ENCODE peak calls at places on chromosomes 4 and X, in eight cellular contexts. O is suprapubic skin, C is sigmoid colon, I is transverse colon, N is stomach, E is prostate gland, P is breast epithelium, J is K562. A is an unnamed sample.

GRCh38 chrX:153863251-153863991 is 22.6 kb downstream of the L1CAM start:
- DNase-seq in O (no peak), C (peak; percentile 59), I (no peak), N (no peak), E (no peak), P (no peak), J (no peak), A (peak; percentile 54)

GRCh38 chr4:3045500-3045850 is 28.9 kb downstream of the HTT-AS start:
- DNase-seq in O (no peak), C (peak; percentile 87), I (peak; percentile 63), N (peak; percentile 56), E (no peak), P (no peak), J (no peak), A (peak; percentile 94)

GRCh38 chr4:27350161-27350560 is 489.5 kb downstream of the STIM2 start:
- DNase-seq in O (no peak), C (no peak), I (no peak), N (no peak), E (no peak), P (no peak), J (no peak), A (no peak)

GRCh38 chr4:6688879-6689505 is 4.7 kb upstream of the S100P start:
- DNase-seq in O (no peak), C (no peak), I (peak; percentile 55), N (peak; percentile 76), E (peak; percentile 34), P (peak; percentile 82), J (peak; percentile 73), A (peak; percentile 82)

GRCh38 chr4:19455850-19456602 is 795.7 kb upstream of the SLIT2 start:
- DNase-seq in O (no peak), C (no peak), I (no peak), N (no peak), E (no peak), P (no peak), J (no peak), A (no peak)

GRCh38 chr4:128386761-128387599 is 99.4 kb upstream of the PGRMC2 start:
- DNase-seq in O (peak; percentile 94), C (peak; percentile 98), I (peak; percentile 79), N (peak; percentile 90), E (peak; percentile 93), P (peak; percentile 92), J (peak; percentile 23), A (no peak)

GRCh38 chr4:175309041-175309440 is 390.9 kb downstream of the ADAM29 start:
- DNase-seq in O (no peak), C (no peak), I (no peak), N (no peak), E (no peak), P (no peak), J (no peak), A (no peak)

GRCh38 chr4:4859799-4860380 is 425 bp downstream of the MSX1 start:
- DNase-seq in O (no peak), C (no peak), I (no peak), N (no peak), E (no peak), P (no peak), J (no peak), A (no peak)

DNA sequence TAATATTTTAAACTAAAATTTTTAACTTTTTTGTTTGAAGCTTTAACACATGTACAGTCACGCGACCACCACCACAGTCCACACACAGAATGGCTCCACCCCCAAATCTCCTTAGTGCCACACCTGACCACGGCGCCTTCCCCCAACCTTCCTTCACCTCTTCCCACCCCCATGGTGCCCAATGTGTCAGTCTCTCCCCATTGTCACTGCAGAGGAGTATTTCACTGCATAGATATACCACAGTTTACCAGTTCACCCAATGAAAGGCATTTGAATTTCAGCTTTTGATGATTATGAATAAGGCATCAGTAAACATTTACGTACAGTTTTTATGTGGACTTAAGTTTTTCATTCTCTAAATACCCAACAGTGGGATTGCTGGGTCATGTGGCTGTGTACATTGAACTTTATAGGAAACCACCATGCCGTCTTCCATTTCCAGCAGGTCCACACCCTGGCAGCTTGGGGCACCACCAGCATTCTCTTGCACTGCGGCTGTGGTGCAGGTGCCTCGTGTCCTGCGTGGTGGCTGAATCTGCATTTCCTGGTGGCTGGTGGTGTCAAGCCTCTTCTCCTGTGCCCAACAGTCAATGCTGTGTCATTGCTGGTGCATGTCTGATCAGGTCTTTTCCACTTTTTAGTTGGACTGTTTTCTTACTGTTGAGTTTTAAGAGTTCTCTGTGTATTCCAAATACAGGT is 49.0 kb downstream of the CPLX1 start:
- DNase-seq in O (no peak), C (no peak), I (no peak), N (no peak), E (no peak), P (no peak), J (no peak), A (no peak)
- TF ChIP-seq POLR2AphosphoS5 in O (no peak), C (no peak), I (no peak), N (no peak), E (no peak), P (no peak), J (no peak), A (no peak)

DNA sequence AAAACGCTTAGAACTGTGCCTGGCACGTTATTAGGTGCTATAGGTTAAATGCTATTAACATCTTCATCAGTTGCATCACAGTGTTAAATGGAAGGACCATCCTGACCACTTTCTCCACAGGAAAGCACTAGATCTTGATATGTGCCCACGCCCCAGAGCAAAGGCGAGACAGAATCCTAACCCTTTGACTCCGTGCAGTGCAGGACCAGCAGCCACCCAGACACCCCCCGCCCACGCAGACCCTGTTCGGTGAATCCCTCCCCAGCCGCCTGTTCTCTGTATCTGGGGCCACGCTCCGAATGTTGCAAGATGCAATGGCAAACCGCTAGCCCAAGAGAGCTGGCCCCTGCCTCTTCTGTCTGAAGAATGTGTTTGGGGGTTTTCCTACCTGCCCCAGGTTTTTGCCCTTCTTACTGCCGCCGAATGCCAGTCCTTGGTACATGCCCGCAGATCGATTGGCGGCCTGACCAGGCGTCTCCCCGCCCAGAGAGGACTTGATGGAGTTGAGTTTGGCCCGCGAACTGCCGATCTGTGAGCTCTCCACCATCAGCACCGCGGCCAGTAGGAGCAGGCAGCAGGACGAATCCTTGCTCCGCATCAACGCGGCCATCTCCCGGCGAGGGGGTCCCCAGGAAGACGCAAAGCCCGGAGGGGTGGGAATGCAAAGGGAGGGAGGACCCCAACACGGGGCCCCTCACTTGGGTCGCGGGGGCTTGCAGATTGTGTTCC is 967 bp downstream of the DKK2 start:
- DNase-seq in O (peak; percentile 74), C (peak; percentile 63), I (peak; percentile 6), N (no peak), E (no peak), P (no peak), J (no peak), A (peak; percentile 72)
- H3K4me3 ChIP-seq in O (peak overlapping the region; percentile 44), C (peak overlapping the region; percentile 49), I (peak overlapping the region; percentile 19), N (peak overlapping the region; percentile 41), E (peak overlapping the region; percentile 26), P (peak overlapping the region; percentile 49), J (no peak overlapping the region), A (peak overlapping the region; percentile 32)

GRCh38 chr4:112231779-112232713 is at the start of gene AP1AR:
- DNase-seq in O (peak; percentile 93), C (peak; percentile 92), I (peak; percentile 89), N (peak; percentile 78), E (peak; percentile 70), P (peak; percentile 80), J (peak; percentile 88), A (peak; percentile 98)
- TF ChIP-seq POLR2A in O (peak; percentile 77), C (peak; percentile 51), I (peak; percentile 97), N (peak; percentile 47), E (peak; percentile 88), P (peak; percentile 10), J (peak; percentile 90), A (peak; percentile 89)

GRCh38 chr4:139207873-139208403 is 30.9 kb upstream of the ELF2 start:
- DNase-seq in O (no peak), C (no peak), I (no peak), N (no peak), E (no peak), P (no peak), J (no peak), A (no peak)

GRCh38 chr4:139207247-139207646 is 30.2 kb upstream of the ELF2 start:
- DNase-seq in O (no peak), C (no peak), I (no peak), N (no peak), E (no peak), P (no peak), J (no peak), A (no peak)

GRCh38 chr4:139210486-139210885 is 33.5 kb upstream of the ELF2 start:
- DNase-seq in O (no peak), C (no peak), I (no peak), N (no peak), E (no peak), P (no peak), J (no peak), A (no peak)

GRCh38 chr4:139209470-139210063 is 32.5 kb upstream of the ELF2 start:
- DNase-seq in O (no peak), C (no peak), I (no peak), N (no peak), E (no peak), P (no peak), J (no peak), A (no peak)

GRCh38 chr4:139208404-139208945 is 31.5 kb upstream of the ELF2 start:
- DNase-seq in O (no peak), C (peak; percentile 71), I (no peak), N (no peak), E (no peak), P (no peak), J (no peak), A (no peak)
- TF ChIP-seq POLR2AphosphoS5 in O (peak; percentile 30), C (peak; percentile 11), I (peak; percentile 45), N (no peak), E (peak; percentile 12), P (peak; percentile 75), J (no peak), A (no peak)

DNA sequence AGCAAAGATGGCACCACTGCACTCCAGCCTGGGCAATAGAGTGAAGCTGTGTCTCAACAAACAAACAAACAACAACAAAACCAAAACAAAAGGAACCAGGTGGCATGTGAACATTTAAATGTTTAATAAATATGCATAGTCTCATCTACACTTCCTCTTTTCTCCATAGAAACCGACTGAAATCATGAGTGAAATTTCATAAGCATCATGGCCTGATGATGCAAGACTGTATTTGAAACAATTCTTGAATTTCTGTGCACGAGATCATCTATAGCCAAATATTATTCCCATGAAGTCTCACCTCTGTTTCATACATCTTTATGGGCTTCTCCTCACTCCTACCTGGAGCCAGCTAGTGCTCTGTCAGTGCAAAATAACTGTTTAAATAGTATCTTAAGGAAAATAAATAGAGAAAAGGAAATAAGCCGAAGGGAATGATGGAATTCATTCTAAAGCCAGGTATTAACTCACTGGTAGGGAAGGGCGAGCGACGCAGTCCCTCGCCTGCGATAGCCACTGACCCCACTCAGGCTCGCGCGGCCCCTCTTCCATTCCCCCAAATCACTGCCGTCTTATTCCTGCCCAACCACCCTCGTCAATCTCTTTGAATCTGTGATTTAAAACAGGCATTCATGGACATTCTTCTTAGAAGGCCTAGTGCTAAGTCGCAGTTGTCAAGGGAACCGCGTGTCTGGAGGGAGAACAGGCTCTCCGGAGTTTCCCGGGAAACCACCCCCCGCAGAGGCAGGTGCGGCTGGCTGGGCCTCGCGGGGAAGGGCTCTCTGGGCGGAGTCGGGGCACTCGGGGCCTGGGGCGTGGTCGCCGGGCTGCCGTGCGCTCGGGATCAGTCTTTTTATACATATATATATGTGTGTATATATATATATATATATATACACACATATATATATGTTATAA is 52.4 kb upstream of the TRIM2 start:
- DNase-seq in O (no peak), C (peak; percentile 67), I (peak; percentile 90), N (peak; percentile 79), E (peak; percentile 42), P (no peak), J (peak; percentile 36), A (no peak)
- H3K4me3 ChIP-seq in O (peak overlapping the region; percentile 50), C (peak overlapping the region; percentile 61), I (peak overlapping the region; percentile 55), N (peak overlapping the region; percentile 73), E (peak overlapping the region; percentile 43), P (peak overlapping the region; percentile 63), J (no peak overlapping the region), A (no peak overlapping the region)

A was measured in spleen.